ENCODE peak calls at places on chromosomes 13 and 19, in four cellular contexts. W is K562, C is GM12878, K is HepG2. L is an unnamed sample.

GRCh38 chr13:30362869-30363268 is 55.5 kb upstream of the KATNAL1 start:
- DNase-seq in W (peak; percentile 53), C (no peak), K (no peak), L (no peak)

GRCh38 chr19:677201-677600 is 1.0 kb downstream of the FSTL3 start:
- DNase-seq in W (no peak), C (no peak), K (peak; percentile 38), L (no peak)

GRCh38 chr13:79786176-79786575 is 305.2 kb downstream of the NDFIP2 start:
- DNase-seq in W (no peak), C (no peak), K (no peak), L (no peak)

GRCh38 chr19:50703915-50704548 is 15.6 kb downstream of the SHANK1 start:
- DNase-seq in W (peak; percentile 34), C (no peak), K (peak; percentile 10), L (peak; percentile 26)

GRCh38 chr13:48446454-48446853 is 33.5 kb upstream of the LPAR6 start:
- DNase-seq in W (no peak), C (no peak), K (no peak), L (no peak)

GRCh38 chr19:43623889-43624670 is 4.7 kb upstream of the ZNF428 start:
- DNase-seq in W (peak; percentile 96), C (no peak), K (no peak), L (peak; percentile 29)

GRCh38 chr13:104949840-104950805 is 1585.3 kb downstream of the EFNB2 start:
- DNase-seq in W (no peak), C (no peak), K (no peak), L (no peak)

GRCh38 chr13:26656919-26657318 is 99.4 kb downstream of the WASF3 start:
- DNase-seq in W (no peak), C (no peak), K (peak; percentile 24), L (no peak)

GRCh38 chr13:110520431-110521295 is 40.9 kb downstream of the RAB20 start:
- DNase-seq in W (no peak), C (no peak), K (no peak), L (no peak)

GRCh38 chr13:41562083-41562482 is 104.7 kb downstream of the RGCC start:
- DNase-seq in W (no peak), C (no peak), K (no peak), L (no peak)

DNA sequence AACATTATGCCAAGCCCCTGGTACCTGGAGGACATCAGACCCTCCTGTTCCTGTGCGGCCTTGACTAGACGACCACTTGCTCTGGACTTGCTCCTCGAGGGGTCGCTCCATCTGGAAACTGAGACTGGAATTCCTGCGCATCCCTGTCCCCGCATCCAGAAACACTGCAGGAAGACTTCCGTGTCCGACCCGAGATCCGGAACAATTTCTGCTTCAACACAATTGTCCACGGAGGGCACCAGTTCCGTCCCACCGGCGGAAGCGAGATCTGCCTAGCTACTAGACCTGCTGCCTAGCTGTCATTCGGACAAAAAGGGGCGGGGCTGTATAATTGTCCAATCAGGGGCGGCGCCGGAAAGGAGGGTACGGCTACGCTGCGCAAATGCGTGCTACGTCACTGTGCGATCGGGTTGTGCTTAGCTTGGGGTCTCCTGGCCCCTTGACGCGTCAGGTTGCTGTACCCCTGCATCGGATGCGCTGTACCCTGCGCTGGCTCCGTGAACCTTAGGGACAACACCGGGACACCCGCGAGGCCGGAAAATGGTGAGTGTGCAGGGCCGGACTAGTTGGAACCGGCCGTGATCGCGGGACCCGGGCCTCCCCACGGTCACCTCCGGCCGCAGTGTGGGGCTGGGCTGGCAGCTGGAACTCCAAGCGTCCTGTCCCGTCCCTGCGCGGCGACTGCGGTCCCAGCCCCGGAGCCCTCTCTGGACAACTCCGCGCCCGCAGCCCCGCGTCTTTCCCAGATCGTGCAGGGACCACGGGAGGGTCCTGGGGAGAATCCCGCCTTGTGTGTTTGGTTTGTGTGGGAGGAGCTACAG is at the start of the genes ZNF490 and ZNF791:
- DNase-seq in W (peak; percentile 97), C (peak; percentile 89), K (peak; percentile 97), L (peak; percentile 96)
- TF ChIP-seq REST in W (no peak), C (no peak), K (peak; percentile 55), L (no peak)

GRCh38 chr13:36763322-36763721 is 55.7 kb upstream of the RFXAP start:
- DNase-seq in W (no peak), C (no peak), K (no peak), L (no peak)
- H3K27ac ChIP-seq in W (no peak overlapping the region), C (no peak overlapping the region), K (no peak overlapping the region), L (no peak overlapping the region)

DNA sequence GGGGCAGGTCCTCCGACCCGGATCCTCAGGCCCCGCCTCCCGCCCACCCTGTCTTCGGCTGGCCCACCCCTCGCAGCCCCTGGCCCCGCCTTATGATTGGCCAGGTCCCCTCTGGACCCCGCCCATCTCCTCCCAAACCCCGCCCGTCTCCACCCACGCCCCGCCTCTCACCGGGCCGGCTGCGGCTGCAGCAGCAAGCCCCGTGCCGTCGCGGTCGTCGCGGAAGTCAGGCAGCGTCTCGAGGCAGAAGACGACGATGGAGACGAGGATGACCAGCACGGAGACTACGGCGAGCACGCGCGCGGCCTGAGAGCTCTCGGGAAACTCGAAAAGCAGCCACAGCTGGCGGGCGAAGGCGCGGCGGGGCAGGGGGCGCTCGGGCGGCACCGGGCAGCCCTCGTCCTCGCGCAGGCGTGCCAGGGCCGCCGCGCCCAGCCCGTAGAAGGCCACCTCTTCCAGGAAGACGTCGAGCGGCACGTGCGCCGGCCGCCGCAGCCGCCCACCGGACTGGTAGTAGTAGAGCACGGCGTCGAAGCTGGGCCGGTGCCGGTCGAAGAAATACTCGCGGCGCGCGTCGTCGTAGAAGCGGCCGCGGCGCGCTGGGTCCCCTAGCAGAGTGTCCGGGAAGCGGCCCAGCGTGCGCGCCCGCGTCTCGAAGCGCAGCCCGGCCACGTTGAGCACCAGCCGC is 495 bp downstream of the KCNA7 start:
- DNase-seq in W (peak; percentile 90), C (no peak), K (no peak), L (no peak)
- TF ChIP-seq SRF in W (no peak), C (no peak), K (no peak), L (no peak)

GRCh38 chr19:18416778-18417249 is 2.4 kb upstream of the SSBP4 start:
- DNase-seq in W (peak; percentile 74), C (no peak), K (peak; percentile 70), L (no peak)

GRCh38 chr19:18419195-18419698 is at the start of gene SSBP4:
- DNase-seq in W (peak; percentile 84), C (no peak), K (peak; percentile 66), L (no peak)

GRCh38 chr19:18418034-18418724 is 1.0 kb upstream of the SSBP4 start:
- DNase-seq in W (no peak), C (no peak), K (no peak), L (no peak)

GRCh38 chr19:18418725-18419194 is 438 bp upstream of the SSBP4 start:
- DNase-seq in W (no peak), C (no peak), K (no peak), L (no peak)

DNA sequence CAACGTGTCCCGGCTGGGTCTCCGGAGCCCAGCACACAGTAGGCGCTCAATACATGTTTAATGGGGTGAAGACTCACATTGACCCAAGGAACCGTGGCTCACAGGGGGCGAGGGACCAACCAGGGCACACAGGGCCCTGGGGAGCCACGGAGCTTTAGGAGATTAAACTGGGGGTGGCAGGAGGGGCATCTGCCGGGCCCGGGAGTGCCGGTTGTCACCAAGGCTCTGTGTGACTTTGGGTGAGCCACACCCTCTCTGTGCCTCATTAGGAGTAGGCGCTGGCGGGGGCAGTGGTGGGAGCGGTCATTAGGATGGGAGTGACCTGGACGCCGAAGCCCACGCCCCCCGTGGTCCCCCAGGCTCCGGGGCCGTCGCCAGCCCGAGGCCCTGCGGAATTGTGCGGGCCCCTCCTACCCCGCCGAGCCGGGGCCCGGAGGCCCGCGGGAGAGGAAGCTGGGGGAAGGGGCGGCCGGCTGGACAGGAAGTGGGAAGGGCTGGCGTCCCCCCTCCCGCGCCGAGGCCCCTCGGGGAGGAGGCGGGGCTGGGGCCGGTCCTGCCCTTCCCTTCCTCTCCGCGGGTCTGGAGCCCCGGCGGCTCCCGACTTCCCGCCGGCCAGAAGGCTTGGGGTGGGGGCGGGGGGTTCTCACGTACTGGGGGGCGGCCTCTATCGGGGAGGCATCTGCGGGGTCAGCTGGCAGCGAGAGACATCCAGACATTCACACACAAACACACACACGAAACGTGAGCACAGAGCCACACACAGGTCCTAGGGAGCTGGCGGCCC is 1.8 kb upstream of the SSBP4 start:
- DNase-seq in W (peak; percentile 79), C (no peak), K (peak; percentile 63), L (no peak)
- TF ChIP-seq REST in W (peak; percentile 45), C (no peak), K (no peak), L (no peak)